ENCODE peak calls at places on chromosome 2, in eight cellular contexts. M is ovary, A is cardiac fibroblast, R is A549, P is uterus, J is astrocyte of the spinal cord, F is adrenal gland, V is foreskin fibroblast. Q is an unnamed sample.

GRCh38 chr2:43019536-43020183 is 206.7 kb downstream of the ZFP36L2 start:
- DNase-seq in J (no peak), M (no peak), V (no peak), R (no peak), A (no peak), P (no peak), F (no peak), Q (no peak)

GRCh38 chr2:1731963-1732768 is 12.1 kb downstream of the PXDN start:
- DNase-seq in V (peak; percentile 94), A (peak; percentile 94), M (peak; percentile 64), P (peak; percentile 76), J (no peak), R (no peak), F (no peak), Q (peak; percentile 92)

GRCh38 chr2:64604929-64605550 is 48.7 kb downstream of the SERTAD2 start:
- DNase-seq in R (no peak), J (peak; percentile 23), M (peak; percentile 53), V (peak; percentile 68), F (peak; percentile 54), A (peak; percentile 9), P (peak; percentile 64), Q (no peak)

GRCh38 chr2:109417701-109418335 is 195.9 kb downstream of the SEPTIN10 start:
- DNase-seq in R (no peak), J (no peak), M (no peak), V (no peak), P (no peak), F (peak; percentile 24), A (no peak), Q (no peak)

GRCh38 chr2:193868833-193869232 is 1674.1 kb upstream of the TMEFF2 start:
- DNase-seq in R (no peak), V (peak; percentile 15), M (no peak), F (no peak), A (no peak), J (no peak), P (no peak), Q (no peak)

GRCh38 chr2:210593166-210593565 is 36.8 kb downstream of the CPS1 start:
- DNase-seq in R (no peak), J (peak; percentile 32), P (no peak), M (no peak), A (no peak), F (no peak), V (no peak), Q (peak; percentile 13)

GRCh38 chr2:18117592-18117991 is 239.1 kb downstream of the KCNS3 start:
- DNase-seq in J (peak; percentile 52), R (no peak), M (no peak), A (peak; percentile 16), P (no peak), V (peak; percentile 75), F (peak; percentile 19), Q (no peak)

GRCh38 chr2:100703213-100703612 is 116.7 kb upstream of the NPAS2 start:
- DNase-seq in J (no peak), A (no peak), M (no peak), P (peak; percentile 61), R (no peak), F (no peak), V (peak; percentile 54), Q (no peak)

GRCh38 chr2:201344663-201345366 is 12.3 kb downstream of the FLACC1 start:
- DNase-seq in M (no peak), R (no peak), J (no peak), V (no peak), A (no peak), F (no peak), P (no peak), Q (no peak)

GRCh38 chr2:235564884-235565530 is 71.2 kb downstream of the AGAP1 start:
- DNase-seq in J (no peak), M (no peak), R (no peak), F (no peak), A (no peak), V (no peak), P (no peak), Q (no peak)

GRCh38 chr2:40658917-40659316 is 207.0 kb upstream of the SLC8A1 start:
- DNase-seq in M (no peak), P (no peak), V (peak; percentile 51), J (peak; percentile 39), R (no peak), A (peak; percentile 22), F (no peak), Q (peak; percentile 26)

GRCh38 chr2:10446631-10447030 is 1.5 kb downstream of the ODC1 start:
- DNase-seq in F (no peak), P (no peak), R (no peak), J (no peak), M (no peak), A (no peak), V (no peak), Q (no peak)

GRCh38 chr2:26179446-26179907 is 6.6 kb downstream of the GAREM2 start:
- DNase-seq in M (no peak), V (no peak), F (no peak), J (no peak), R (no peak), P (no peak), A (no peak), Q (no peak)

GRCh38 chr2:79097843-79098242 is 10.1 kb upstream of the REG1B start:
- DNase-seq in R (no peak), P (no peak), J (no peak), A (no peak), V (no peak), F (no peak), M (no peak), Q (no peak)
- TF ChIP-seq CTCF in R (no peak), P (no peak), J (no peak), A (no peak), V (no peak), F (no peak), M (no peak), Q (no peak)

GRCh38 chr2:122028371-122029102 is 273.1 kb downstream of the TSN start:
- DNase-seq in F (no peak), P (no peak), J (peak; percentile 23), M (no peak), A (peak; percentile 84), V (peak; percentile 44), R (no peak), Q (peak; percentile 6)

GRCh38 chr2:122029456-122029855 is 274.0 kb downstream of the TSN start:
- DNase-seq in M (no peak), P (no peak), V (no peak), F (no peak), A (no peak), J (no peak), R (no peak), Q (no peak)

GRCh38 chr2:122031544-122032263 is 276.3 kb downstream of the TSN start:
- DNase-seq in V (peak; percentile 9), F (peak; percentile 36), P (no peak), A (peak; percentile 51), R (no peak), J (no peak), M (no peak), Q (no peak)

GRCh38 chr2:122027510-122028217 is 272.2 kb downstream of the TSN start:
- DNase-seq in P (no peak), F (no peak), V (no peak), J (no peak), R (no peak), M (no peak), A (no peak), Q (no peak)

GRCh38 chr2:122029945-122030344 is 274.5 kb downstream of the TSN start:
- DNase-seq in F (no peak), A (no peak), P (no peak), J (no peak), R (no peak), V (no peak), M (no peak), Q (no peak)
- H3K4me3 ChIP-seq in F (no peak overlapping the region), A (no peak overlapping the region), P (no peak overlapping the region), J (no peak overlapping the region), R (no peak overlapping the region), V (no peak overlapping the region), M (no peak overlapping the region), Q (no peak overlapping the region)

GRCh38 chr2:232487385-232488096 is at the start of gene ECEL1:
- DNase-seq in R (no peak), A (no peak), F (no peak), J (no peak), M (peak; percentile 42), V (no peak), P (no peak), Q (no peak)

GRCh38 chr2:232488721-232489300 is 1.2 kb upstream of the ECEL1 start:
- DNase-seq in J (no peak), F (no peak), P (no peak), R (no peak), V (no peak), M (no peak), A (no peak), Q (no peak)

GRCh38 chr2:232489516-232490220 is 2.0 kb upstream of the ECEL1 start:
- DNase-seq in J (no peak), A (no peak), M (peak; percentile 16), R (no peak), P (no peak), V (no peak), F (no peak), Q (no peak)

GRCh38 chr2:232486558-232487384 is 863 bp downstream of the ECEL1 start:
- DNase-seq in J (no peak), A (no peak), V (no peak), M (peak; percentile 27), R (no peak), P (no peak), F (no peak), Q (no peak)

GRCh38 chr2:232488097-232488711 is 570 bp upstream of the ECEL1 start:
- DNase-seq in A (no peak), R (no peak), M (peak; percentile 18), V (no peak), P (no peak), F (no peak), J (no peak), Q (no peak)
- TF ChIP-seq CTCF in A (no peak), R (no peak), M (no peak), V (no peak), P (no peak), F (no peak), J (no peak), Q (no peak)

GRCh38 chr2:150051004-150051403 is 436.5 kb downstream of the RND3 start:
- DNase-seq in A (no peak), V (no peak), F (no peak), M (no peak), J (no peak), R (no peak), P (no peak), Q (no peak)

GRCh38 chr2:150046211-150046610 is 441.3 kb downstream of the RND3 start:
- DNase-seq in M (no peak), V (peak; percentile 16), R (no peak), F (no peak), P (no peak), J (peak; percentile 9), A (peak; percentile 20), Q (no peak)

GRCh38 chr2:150052457-150052856 is 435.0 kb downstream of the RND3 start:
- DNase-seq in R (no peak), F (no peak), M (no peak), P (no peak), A (no peak), J (no peak), V (no peak), Q (no peak)

GRCh38 chr2:150045601-150046000 is 441.9 kb downstream of the RND3 start:
- DNase-seq in P (no peak), A (no peak), V (no peak), M (no peak), F (no peak), J (no peak), R (no peak), Q (no peak)

DNA sequence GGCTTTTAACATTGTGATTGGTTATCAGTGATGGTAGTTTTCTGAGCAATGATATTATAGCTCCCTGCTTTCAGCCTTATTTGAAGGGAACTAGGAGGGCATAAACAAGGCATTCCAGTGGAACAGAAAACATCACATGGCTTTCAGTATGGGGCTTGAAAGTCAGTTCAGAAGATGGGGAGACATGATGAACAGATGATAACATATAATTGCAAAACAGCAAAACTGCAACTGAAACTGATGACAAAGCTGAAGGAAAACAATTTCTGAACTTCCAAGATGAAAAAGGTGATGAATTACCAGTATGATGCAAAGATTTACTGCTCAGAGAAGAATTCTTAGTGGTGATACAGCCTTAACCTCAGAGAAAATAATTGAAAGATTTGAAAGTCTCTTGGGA is 439.7 kb downstream of the RND3 start:
- DNase-seq in V (no peak), A (no peak), R (no peak), F (no peak), M (no peak), J (no peak), P (no peak), Q (no peak)
- H3K4me3 ChIP-seq in V (no peak overlapping the region), A (no peak overlapping the region), R (no peak overlapping the region), F (no peak overlapping the region), M (no peak overlapping the region), J (no peak overlapping the region), P (no peak overlapping the region), Q (no peak overlapping the region)

Q was measured in astrocyte of the cerebellum.